ENCODE peak calls at places on chromosomes 7 and 10, in seven cellular contexts. One of them, this sample, is unnamed.

GRCh38 chr10:118873738-118874105 is 119.0 kb upstream of the CACUL1 start:
- DNase-seq in fibroblast of mammary gland: no peak
- DNase-seq in WERI-Rb-1: no peak
- DNase-seq in left ventricle myocardium inferior: no peak
- DNase-seq in body of pancreas: no peak
- DNase-seq in ovary: no peak
- DNase-seq in tibial artery: no peak
- DNase-seq in this sample: peak

GRCh38 chr7:5470167-5470532 is 46.5 kb upstream of the TNRC18 start:
- DNase-seq in body of pancreas: no peak
- DNase-seq in fibroblast of mammary gland: no peak
- DNase-seq in tibial artery: no peak
- DNase-seq in WERI-Rb-1: no peak
- DNase-seq in ovary: no peak
- DNase-seq in left ventricle myocardium inferior: no peak
- DNase-seq in this sample: no peak

GRCh38 chr10:113897693-113898618 is 43.5 kb downstream of the NHLRC2 start:
- DNase-seq in left ventricle myocardium inferior: peak
- DNase-seq in ovary: no peak
- DNase-seq in fibroblast of mammary gland: no peak
- DNase-seq in tibial artery: no peak
- DNase-seq in WERI-Rb-1: no peak
- DNase-seq in body of pancreas: no peak
- DNase-seq in this sample: no peak

GRCh38 chr10:124152139-124152780 is 58.9 kb upstream of the CHST15 start:
- DNase-seq in ovary: peak
- DNase-seq in tibial artery: peak
- DNase-seq in body of pancreas: peak
- DNase-seq in fibroblast of mammary gland: peak
- DNase-seq in left ventricle myocardium inferior: peak
- DNase-seq in WERI-Rb-1: no peak
- DNase-seq in this sample: peak

GRCh38 chr7:40199076-40199802 is 64.4 kb downstream of the SUGCT start:
- DNase-seq in fibroblast of mammary gland: peak
- DNase-seq in WERI-Rb-1: no peak
- DNase-seq in tibial artery: no peak
- DNase-seq in left ventricle myocardium inferior: no peak
- DNase-seq in ovary: no peak
- DNase-seq in body of pancreas: no peak
- DNase-seq in this sample: peak

GRCh38 chr10:101225846-101226361 is 3.4 kb downstream of the LBX1 start:
- DNase-seq in fibroblast of mammary gland: no peak
- DNase-seq in body of pancreas: no peak
- DNase-seq in left ventricle myocardium inferior: no peak
- DNase-seq in WERI-Rb-1: no peak
- DNase-seq in ovary: no peak
- DNase-seq in tibial artery: no peak
- DNase-seq in this sample: no peak

GRCh38 chr7:75653651-75654050 is 85.1 kb downstream of the HIP1 start:
- DNase-seq in fibroblast of mammary gland: no peak
- DNase-seq in ovary: no peak
- DNase-seq in tibial artery: no peak
- DNase-seq in left ventricle myocardium inferior: no peak
- DNase-seq in WERI-Rb-1: no peak
- DNase-seq in body of pancreas: no peak
- DNase-seq in this sample: no peak

GRCh38 chr10:19719320-19719719 is 96.9 kb upstream of the PLXDC2 start:
- DNase-seq in body of pancreas: no peak
- DNase-seq in left ventricle myocardium inferior: no peak
- DNase-seq in tibial artery: no peak
- DNase-seq in ovary: no peak
- DNase-seq in WERI-Rb-1: no peak
- DNase-seq in fibroblast of mammary gland: peak
- DNase-seq in this sample: no peak

GRCh38 chr10:69962746-69963135 is 89.9 kb upstream of the MACROH2A2 start:
- DNase-seq in left ventricle myocardium inferior: no peak
- DNase-seq in body of pancreas: no peak
- DNase-seq in fibroblast of mammary gland: no peak
- DNase-seq in ovary: no peak
- DNase-seq in WERI-Rb-1: no peak
- DNase-seq in tibial artery: no peak
- DNase-seq in this sample: no peak

GRCh38 chr7:111476586-111477293 is 85.6 kb downstream of the IMMP2L start:
- DNase-seq in tibial artery: no peak
- DNase-seq in ovary: no peak
- DNase-seq in fibroblast of mammary gland: no peak
- DNase-seq in WERI-Rb-1: no peak
- DNase-seq in left ventricle myocardium inferior: no peak
- DNase-seq in body of pancreas: no peak
- DNase-seq in this sample: no peak

GRCh38 chr7:81816312-81816711 is 46.5 kb upstream of the HGF start:
- DNase-seq in fibroblast of mammary gland: peak
- DNase-seq in ovary: no peak
- DNase-seq in WERI-Rb-1: no peak
- DNase-seq in tibial artery: no peak
- DNase-seq in body of pancreas: no peak
- DNase-seq in left ventricle myocardium inferior: no peak
- DNase-seq in this sample: peak

GRCh38 chr7:87234949-87235348 is 15.4 kb upstream of the TMEM243 start:
- DNase-seq in tibial artery: no peak
- DNase-seq in WERI-Rb-1: no peak
- DNase-seq in fibroblast of mammary gland: peak
- DNase-seq in body of pancreas: no peak
- DNase-seq in ovary: no peak
- DNase-seq in left ventricle myocardium inferior: no peak
- DNase-seq in this sample: peak

GRCh38 chr10:31702005-31702404 is 226.6 kb downstream of the ARHGAP12 start:
- DNase-seq in body of pancreas: no peak
- DNase-seq in ovary: no peak
- DNase-seq in WERI-Rb-1: no peak
- DNase-seq in tibial artery: no peak
- DNase-seq in fibroblast of mammary gland: no peak
- DNase-seq in left ventricle myocardium inferior: no peak
- DNase-seq in this sample: no peak

GRCh38 chr10:27223964-27224363 is 16.6 kb downstream of the ACBD5 start:
- DNase-seq in fibroblast of mammary gland: peak
- DNase-seq in tibial artery: peak
- DNase-seq in WERI-Rb-1: no peak
- DNase-seq in body of pancreas: peak
- DNase-seq in ovary: no peak
- DNase-seq in left ventricle myocardium inferior: no peak
- DNase-seq in this sample: peak

GRCh38 chr10:128095753-128096469 is 30.3 kb downstream of the MKI67 start:
- DNase-seq in ovary: no peak
- DNase-seq in WERI-Rb-1: no peak
- DNase-seq in tibial artery: no peak
- DNase-seq in left ventricle myocardium inferior: no peak
- DNase-seq in fibroblast of mammary gland: no peak
- DNase-seq in body of pancreas: no peak
- DNase-seq in this sample: no peak

GRCh38 chr10:121753726-121754476 is 155.7 kb upstream of the FGFR2 start:
- DNase-seq in body of pancreas: no peak
- DNase-seq in left ventricle myocardium inferior: no peak
- DNase-seq in tibial artery: no peak
- DNase-seq in WERI-Rb-1: no peak
- DNase-seq in fibroblast of mammary gland: peak
- DNase-seq in ovary: no peak
- DNase-seq in this sample: peak

GRCh38 chr10:118301211-118301610 is 40.9 kb downstream of the FAM204A start:
- DNase-seq in ovary: no peak
- DNase-seq in left ventricle myocardium inferior: no peak
- DNase-seq in fibroblast of mammary gland: no peak
- DNase-seq in WERI-Rb-1: no peak
- DNase-seq in body of pancreas: no peak
- DNase-seq in tibial artery: no peak
- DNase-seq in this sample: no peak

GRCh38 chr10:63264852-63265617 is 131.9 kb downstream of the NRBF2 start:
- DNase-seq in body of pancreas: peak
- DNase-seq in ovary: no peak
- DNase-seq in tibial artery: no peak
- DNase-seq in fibroblast of mammary gland: peak
- DNase-seq in left ventricle myocardium inferior: no peak
- DNase-seq in WERI-Rb-1: peak
- DNase-seq in this sample: peak

GRCh38 chr10:116316533-116316932 is 7.7 kb upstream of the CCDC172 start:
- DNase-seq in body of pancreas: no peak
- DNase-seq in tibial artery: no peak
- DNase-seq in left ventricle myocardium inferior: no peak
- DNase-seq in ovary: no peak
- DNase-seq in fibroblast of mammary gland: no peak
- DNase-seq in WERI-Rb-1: peak
- DNase-seq in this sample: no peak

GRCh38 chr10:79495306-79495705 is 17.0 kb upstream of the EIF5AL1 start:
- DNase-seq in body of pancreas: no peak
- DNase-seq in left ventricle myocardium inferior: no peak
- DNase-seq in WERI-Rb-1: no peak
- DNase-seq in fibroblast of mammary gland: no peak
- DNase-seq in ovary: no peak
- DNase-seq in tibial artery: no peak
- DNase-seq in this sample: no peak
- TF ChIP-seq CTCF in body of pancreas: no peak
- TF ChIP-seq CTCF in left ventricle myocardium inferior: no peak
- TF ChIP-seq CTCF in WERI-Rb-1: no peak
- TF ChIP-seq CTCF in fibroblast of mammary gland: no peak
- TF ChIP-seq CTCF in ovary: no peak
- TF ChIP-seq CTCF in tibial artery: no peak
- TF ChIP-seq CTCF in this sample: no peak

GRCh38 chr7:105937411-105937810 is 25.7 kb upstream of the CDHR3 start:
- DNase-seq in body of pancreas: no peak
- DNase-seq in ovary: no peak
- DNase-seq in fibroblast of mammary gland: no peak
- DNase-seq in left ventricle myocardium inferior: no peak
- DNase-seq in tibial artery: no peak
- DNase-seq in WERI-Rb-1: no peak
- DNase-seq in this sample: no peak
- H3K4me3 ChIP-seq in body of pancreas: no peak
- H3K4me3 ChIP-seq in ovary: no peak
- H3K4me3 ChIP-seq in fibroblast of mammary gland: no peak
- H3K4me3 ChIP-seq in left ventricle myocardium inferior: no peak
- H3K4me3 ChIP-seq in tibial artery: no peak
- H3K4me3 ChIP-seq in WERI-Rb-1: no peak
- H3K4me3 ChIP-seq in this sample: no peak

GRCh38 chr10:71063431-71063830 is 148.9 kb upstream of the UNC5B start:
- DNase-seq in WERI-Rb-1: no peak
- DNase-seq in fibroblast of mammary gland: no peak
- DNase-seq in body of pancreas: no peak
- DNase-seq in left ventricle myocardium inferior: no peak
- DNase-seq in ovary: no peak
- DNase-seq in tibial artery: no peak
- DNase-seq in this sample: no peak

GRCh38 chr10:71065659-71066058 is 146.7 kb upstream of the UNC5B start:
- DNase-seq in left ventricle myocardium inferior: no peak
- DNase-seq in ovary: no peak
- DNase-seq in body of pancreas: no peak
- DNase-seq in WERI-Rb-1: no peak
- DNase-seq in fibroblast of mammary gland: no peak
- DNase-seq in tibial artery: no peak
- DNase-seq in this sample: peak

GRCh38 chr10:71062156-71062555 is 150.2 kb upstream of the UNC5B start:
- DNase-seq in left ventricle myocardium inferior: no peak
- DNase-seq in fibroblast of mammary gland: no peak
- DNase-seq in tibial artery: no peak
- DNase-seq in WERI-Rb-1: no peak
- DNase-seq in body of pancreas: no peak
- DNase-seq in ovary: no peak
- DNase-seq in this sample: no peak

GRCh38 chr10:71066600-71066999 is 145.8 kb upstream of the UNC5B start:
- DNase-seq in tibial artery: no peak
- DNase-seq in fibroblast of mammary gland: no peak
- DNase-seq in left ventricle myocardium inferior: no peak
- DNase-seq in ovary: no peak
- DNase-seq in WERI-Rb-1: no peak
- DNase-seq in body of pancreas: no peak
- DNase-seq in this sample: no peak

GRCh38 chr10:71064413-71065118 is 147.8 kb upstream of the UNC5B start:
- DNase-seq in fibroblast of mammary gland: no peak
- DNase-seq in WERI-Rb-1: no peak
- DNase-seq in body of pancreas: no peak
- DNase-seq in ovary: no peak
- DNase-seq in left ventricle myocardium inferior: peak
- DNase-seq in tibial artery: no peak
- DNase-seq in this sample: no peak
- TF ChIP-seq CTCF in fibroblast of mammary gland: no peak
- TF ChIP-seq CTCF in WERI-Rb-1: peak
- TF ChIP-seq CTCF in body of pancreas: no peak
- TF ChIP-seq CTCF in ovary: no peak
- TF ChIP-seq CTCF in left ventricle myocardium inferior: peak
- TF ChIP-seq CTCF in tibial artery: no peak
- TF ChIP-seq CTCF in this sample: no peak

GRCh38 chr10:109967739-109968088 is 40.1 kb upstream of the ADD3 start:
- DNase-seq in tibial artery: no peak
- DNase-seq in body of pancreas: no peak
- DNase-seq in WERI-Rb-1: no peak
- DNase-seq in left ventricle myocardium inferior: no peak
- DNase-seq in fibroblast of mammary gland: no peak
- DNase-seq in ovary: no peak
- DNase-seq in this sample: no peak

GRCh38 chr10:109964318-109964717 is 41.0 kb upstream of the XPNPEP1 start:
- DNase-seq in WERI-Rb-1: no peak
- DNase-seq in fibroblast of mammary gland: no peak
- DNase-seq in left ventricle myocardium inferior: no peak
- DNase-seq in body of pancreas: no peak
- DNase-seq in tibial artery: no peak
- DNase-seq in ovary: no peak
- DNase-seq in this sample: no peak

GRCh38 chr10:109968954-109969644 is 38.7 kb upstream of the ADD3 start:
- DNase-seq in fibroblast of mammary gland: no peak
- DNase-seq in left ventricle myocardium inferior: no peak
- DNase-seq in WERI-Rb-1: no peak
- DNase-seq in tibial artery: no peak
- DNase-seq in ovary: peak
- DNase-seq in body of pancreas: peak
- DNase-seq in this sample: no peak

GRCh38 chr10:109969907-109970306 is 37.9 kb upstream of the ADD3 start:
- DNase-seq in left ventricle myocardium inferior: no peak
- DNase-seq in ovary: no peak
- DNase-seq in WERI-Rb-1: no peak
- DNase-seq in fibroblast of mammary gland: no peak
- DNase-seq in tibial artery: no peak
- DNase-seq in body of pancreas: no peak
- DNase-seq in this sample: no peak

DNA sequence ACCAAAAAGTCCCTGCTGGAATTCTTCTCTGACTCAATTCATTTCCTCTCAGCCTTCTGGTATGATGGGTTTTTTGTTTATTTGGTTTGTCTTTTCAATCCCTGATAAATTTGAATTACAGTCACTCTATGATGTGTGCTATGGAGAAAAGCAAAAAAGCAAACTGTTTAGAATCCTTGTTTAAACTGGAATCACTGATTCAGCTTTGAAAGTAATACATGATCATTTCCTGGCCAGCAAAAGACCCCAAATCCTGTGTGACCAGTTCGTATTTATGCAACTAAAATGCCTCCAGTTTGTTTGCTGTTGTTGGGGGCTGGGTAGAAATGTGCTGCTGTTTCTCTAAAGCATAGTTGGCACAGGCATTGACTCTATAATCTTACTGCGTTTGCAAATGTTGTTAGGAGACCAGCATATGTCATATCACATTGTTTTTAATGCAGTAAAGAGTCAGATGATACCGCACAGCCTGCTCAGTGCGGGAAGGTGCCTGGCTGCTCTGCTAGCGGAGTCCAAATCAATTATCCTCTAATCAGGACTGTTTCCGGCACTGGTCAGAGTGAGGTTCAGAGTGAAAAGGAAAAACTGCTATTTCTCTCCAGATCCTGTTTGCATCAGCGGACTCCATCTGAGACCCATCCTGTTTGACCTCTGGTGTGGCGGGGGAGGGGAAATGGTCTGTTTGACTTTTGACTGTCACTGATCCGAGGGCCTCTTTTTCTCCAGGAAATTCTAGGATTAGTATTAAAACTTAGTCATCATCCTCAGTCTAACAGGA is 40.6 kb upstream of the ADD3 start:
- DNase-seq in left ventricle myocardium inferior: peak
- DNase-seq in fibroblast of mammary gland: peak
- DNase-seq in body of pancreas: peak
- DNase-seq in WERI-Rb-1: peak
- DNase-seq in ovary: no peak
- DNase-seq in tibial artery: no peak
- DNase-seq in this sample: no peak
- H3K4me3 ChIP-seq in left ventricle myocardium inferior: no peak
- H3K4me3 ChIP-seq in fibroblast of mammary gland: no peak
- H3K4me3 ChIP-seq in body of pancreas: no peak
- H3K4me3 ChIP-seq in WERI-Rb-1: no peak
- H3K4me3 ChIP-seq in ovary: no peak
- H3K4me3 ChIP-seq in tibial artery: no peak
- H3K4me3 ChIP-seq in this sample: no peak

This sample was measured in epithelial cell of esophagus.